ENCODE peak calls at places on chromosomes 12 and 14, in five cellular contexts. U is endothelial cell of umbilical vein; C is stimulated activated CD8-positive, alpha-beta memory T cell treated with anti-CD3 and anti-CD28 coated beads, Interleukin-7, amount 100 ng/mL, for 4 hours; X is left lobe of liver; N is NCI-H1092 treated with DMSO at 0.1 percent for 48 hours. M is an unnamed sample.

GRCh38 chr14:73751157-73751691 is 37.0 kb upstream of the PNMA1 start:
- DNase-seq in U (no peak), C (no peak), X (no peak), N (no peak), M (no peak)

GRCh38 chr12:75455839-75456238 is 24.7 kb upstream of the GLIPR1 start:
- DNase-seq in U (no peak), C (no peak), X (no peak), N (no peak), M (peak; percentile 67)

GRCh38 chr14:72616294-72616693 is 277.6 kb downstream of the DPF3 start:
- DNase-seq in U (no peak), C (no peak), X (peak; percentile 32), N (no peak), M (peak; percentile 53)

GRCh38 chr12:127588224-127588623 is 678.7 kb upstream of the TMEM132C start:
- DNase-seq in U (no peak), C (no peak), X (no peak), N (no peak), M (peak; percentile 84)

GRCh38 chr14:62629070-62629580 is 416.1 kb downstream of the KCNH5 start:
- DNase-seq in U (no peak), C (no peak), X (no peak), N (no peak), M (no peak)

GRCh38 chr12:52884526-52885293 is 20.2 kb downstream of the KRT8 start:
- DNase-seq in U (peak; percentile 60), C (peak; percentile 61), X (peak; percentile 84), N (peak; percentile 62), M (peak; percentile 45)

GRCh38 chr14:60594077-60594476 is 55.2 kb downstream of the SIX1 start:
- DNase-seq in U (no peak), C (no peak), X (no peak), N (peak; percentile 57), M (no peak)

GRCh38 chr14:92906823-92907222 is 16.1 kb upstream of the CHGA start:
- DNase-seq in U (no peak), C (no peak), X (no peak), N (peak; percentile 19), M (no peak)

GRCh38 chr12:26246483-26247164 is 51.3 kb downstream of the SSPN start:
- DNase-seq in U (no peak), C (no peak), X (no peak), N (no peak), M (no peak)